ENCODE peak calls at places on chromosomes 13 and 19, in ten cellular contexts. Z is Karpas-422, A is mesenchymal stem cell, G is psoas muscle, D is adrenal gland, N is OCI-LY7, U is lung, C is aorta, R is hepatocyte, S is AG04450. Y is an unnamed sample.

GRCh38 chr13:67549331-67549730 is 319.2 kb upstream of the PCDH9 start:
- DNase-seq in Z (no peak), A (peak; percentile 85), G (no peak), D (no peak), N (no peak), U (no peak), C (no peak), R (no peak), S (peak; percentile 60), Y (no peak)

GRCh38 chr13:111384441-111385181 is 64.2 kb downstream of the TEX29 start:
- DNase-seq in Z (no peak), A (no peak), G (no peak), D (no peak), N (no peak), U (no peak), C (no peak), R (no peak), S (no peak), Y (no peak)

GRCh38 chr13:75393839-75394238 is 88.1 kb downstream of the TBC1D4 start:
- DNase-seq in Z (no peak), A (no peak), G (no peak), D (no peak), N (no peak), U (no peak), C (no peak), R (no peak), S (no peak), Y (no peak)

GRCh38 chr13:43815204-43815603 is 28.4 kb upstream of the ENOX1 start:
- DNase-seq in Z (no peak), A (peak; percentile 95), G (no peak), D (no peak), N (no peak), U (no peak), C (no peak), R (peak; percentile 28), S (peak; percentile 30), Y (no peak)

GRCh38 chr19:10690351-10690781 is 10.9 kb upstream of the QTRT1 start:
- DNase-seq in Z (no peak), A (peak; percentile 56), G (no peak), D (no peak), N (no peak), U (no peak), C (no peak), R (no peak), S (no peak), Y (no peak)

GRCh38 chr13:87671031-87671823 is at the start of gene SLITRK5:
- DNase-seq in Z (no peak), A (peak; percentile 91), G (peak; percentile 77), D (peak; percentile 73), N (peak; percentile 93), U (peak; percentile 69), C (peak; percentile 91), R (peak; percentile 86), S (no peak), Y (no peak)

GRCh38 chr19:43464089-43464775 is 1.2 kb downstream of the LYPD3 start:
- DNase-seq in Z (peak; percentile 47), A (no peak), G (peak; percentile 81), D (no peak), N (peak; percentile 66), U (peak; percentile 70), C (peak; percentile 92), R (peak; percentile 83), S (no peak), Y (peak; percentile 84)

GRCh38 chr19:9586764-9587163 is 2.5 kb upstream of the ZNF121 start:
- DNase-seq in Z (peak; percentile 89), A (peak; percentile 69), G (no peak), D (peak; percentile 56), N (peak; percentile 78), U (peak; percentile 62), C (no peak), R (peak; percentile 80), S (peak; percentile 23), Y (peak; percentile 35)

GRCh38 chr19:35734889-35735288 is 7.4 kb downstream of the IGFLR1 start:
- DNase-seq in Z (no peak), A (no peak), G (no peak), D (no peak), N (no peak), U (no peak), C (no peak), R (no peak), S (no peak), Y (no peak)

GRCh38 chr19:7575426-7576040 is 20.1 kb upstream of the CAMSAP3 start:
- DNase-seq in Z (no peak), A (no peak), G (no peak), D (no peak), N (no peak), U (no peak), C (no peak), R (no peak), S (no peak), Y (no peak)

GRCh38 chr13:110524484-110525254 is 36.9 kb downstream of the RAB20 start:
- DNase-seq in Z (no peak), A (no peak), G (no peak), D (peak; percentile 63), N (no peak), U (no peak), C (no peak), R (no peak), S (no peak), Y (no peak)

GRCh38 chr19:56071151-56071550 is 49.9 kb downstream of the ZNF787 start:
- DNase-seq in Z (peak; percentile 84), A (no peak), G (no peak), D (no peak), N (peak; percentile 58), U (no peak), C (no peak), R (no peak), S (no peak), Y (no peak)

GRCh38 chr19:44745386-44745831 is 3.1 kb upstream of the BCL3 start:
- DNase-seq in Z (no peak), A (peak; percentile 90), G (peak; percentile 85), D (peak; percentile 69), N (no peak), U (peak; percentile 68), C (peak; percentile 90), R (peak; percentile 81), S (no peak), Y (peak; percentile 78)

GRCh38 chr13:32491028-32491427 is 47.6 kb downstream of the N4BP2L2 start:
- DNase-seq in Z (no peak), A (no peak), G (no peak), D (no peak), N (no peak), U (no peak), C (no peak), R (no peak), S (no peak), Y (no peak)

GRCh38 chr13:74074723-74075122 is 59.5 kb downstream of the KLF12 start:
- DNase-seq in Z (no peak), A (peak; percentile 28), G (no peak), D (no peak), N (no peak), U (no peak), C (no peak), R (no peak), S (no peak), Y (no peak)

GRCh38 chr13:99506632-99507031 is 5.4 kb downstream of the TM9SF2 start:
- DNase-seq in Z (peak; percentile 86), A (no peak), G (no peak), D (no peak), N (peak; percentile 59), U (no peak), C (no peak), R (no peak), S (no peak), Y (no peak)

GRCh38 chr19:38441660-38442348 is 8.3 kb downstream of the RYR1 start:
- DNase-seq in Z (peak; percentile 65), A (no peak), G (no peak), D (no peak), N (peak; percentile 11), U (no peak), C (no peak), R (no peak), S (no peak), Y (no peak)

GRCh38 chr19:2173388-2173787 is 9.7 kb downstream of the DOT1L start:
- DNase-seq in Z (no peak), A (no peak), G (no peak), D (no peak), N (no peak), U (no peak), C (no peak), R (no peak), S (no peak), Y (no peak)

GRCh38 chr13:31588331-31588730 is 151.0 kb upstream of the RXFP2 start:
- DNase-seq in Z (no peak), A (no peak), G (no peak), D (no peak), N (no peak), U (no peak), C (no peak), R (peak; percentile 78), S (no peak), Y (no peak)

GRCh38 chr19:1112254-1113208 is 8.7 kb downstream of the GPX4 start:
- DNase-seq in Z (no peak), A (no peak), G (peak; percentile 81), D (peak; percentile 92), N (no peak), U (no peak), C (no peak), R (no peak), S (no peak), Y (peak; percentile 57)
- H3K27ac ChIP-seq in Z (no peak overlapping the region), A (no peak overlapping the region), G (peak overlapping the region; percentile 63), D (peak overlapping the region; percentile 84), N (no peak overlapping the region), U (peak overlapping the region; percentile 49), C (no peak overlapping the region), R (peak overlapping the region; percentile 12), S (no peak overlapping the region), Y (peak overlapping the region; percentile 71)

DNA sequence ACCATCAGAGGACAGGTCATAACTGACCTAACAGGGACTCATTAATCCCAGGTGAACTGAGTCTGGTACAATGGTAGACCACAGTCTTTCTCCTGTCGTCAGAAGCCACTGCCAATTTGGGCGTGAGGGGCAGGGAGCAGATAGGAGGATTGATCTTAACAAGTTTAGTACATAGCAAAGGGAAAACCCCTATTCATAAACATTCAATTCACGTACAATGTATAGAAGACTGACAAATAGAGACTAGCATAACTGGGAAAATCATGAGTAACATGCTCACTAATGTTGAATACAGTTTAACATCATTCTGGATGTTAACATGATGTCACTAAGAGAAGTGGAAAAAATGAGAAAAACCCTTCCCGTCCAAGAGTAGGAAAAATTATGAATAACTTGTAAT is 54.1 kb downstream of the SLC7A1 start:
- DNase-seq in Z (no peak), A (no peak), G (no peak), D (no peak), N (no peak), U (no peak), C (no peak), R (no peak), S (no peak), Y (no peak)
- H3K4me3 ChIP-seq in Z (no peak overlapping the region), A (no peak overlapping the region), G (no peak overlapping the region), D (no peak overlapping the region), N (no peak overlapping the region), U (no peak overlapping the region), C (no peak overlapping the region), R (no peak overlapping the region), S (no peak overlapping the region), Y (no peak overlapping the region)

GRCh38 chr13:30307966-30308290 is 577 bp upstream of the KATNAL1 start:
- DNase-seq in Z (peak; percentile 65), A (no peak), G (no peak), D (no peak), N (peak; percentile 34), U (no peak), C (no peak), R (no peak), S (no peak), Y (no peak)
- H3K27ac ChIP-seq in Z (peak overlapping the region; percentile 91), A (peak overlapping the region; percentile 63), G (peak overlapping the region; percentile 87), D (no peak overlapping the region), N (peak overlapping the region; percentile 70), U (no peak overlapping the region), C (no peak overlapping the region), R (peak overlapping the region; percentile 86), S (peak overlapping the region; percentile 24), Y (peak overlapping the region; percentile 97)

GRCh38 chr13:24267283-24267682 is 42.1 kb upstream of the C1QTNF9 start:
- DNase-seq in Z (no peak), A (peak; percentile 35), G (no peak), D (no peak), N (no peak), U (no peak), C (no peak), R (no peak), S (no peak), Y (peak; percentile 33)
- H3K4me3 ChIP-seq in Z (no peak overlapping the region), A (no peak overlapping the region), G (peak overlapping the region; percentile 35), D (no peak overlapping the region), N (no peak overlapping the region), U (no peak overlapping the region), C (no peak overlapping the region), R (no peak overlapping the region), S (no peak overlapping the region), Y (no peak overlapping the region)